ENCODE peak calls at places on chromosomes 4 and X, in eight cellular contexts. Z is psoas muscle; X is breast epithelium; K is esophagus muscularis mucosa; C is CD8-positive, alpha-beta T cell; G is left ventricle myocardium inferior; N is A549; Q is CD4-positive, alpha-beta T cell. S is an unnamed sample.

GRCh38 chr4:153036931-153037330 is 100.8 kb downstream of the FHDC1 start:
- DNase-seq in Z (no peak), X (no peak), K (peak), C (no peak), G (no peak), N (no peak), Q (no peak), S (no peak)

GRCh38 chr4:106104276-106104675 is 209.0 kb downstream of the NPNT start:
- DNase-seq in Z (no peak), X (no peak), K (no peak), C (no peak), G (no peak), N (no peak), Q (no peak), S (no peak)

GRCh38 chrX:55486736-55487135 is 2.9 kb downstream of the USP51 start:
- DNase-seq in Z (no peak), X (no peak), K (no peak), C (no peak), G (no peak), N (no peak), Q (no peak), S (no peak)

GRCh38 chrX:10280061-10280460 is 123.3 kb downstream of the CLCN4 start:
- DNase-seq in Z (no peak), X (no peak), K (no peak), C (no peak), G (no peak), N (no peak), Q (no peak), S (no peak)

GRCh38 chrX:150308532-150309157 is 54.5 kb upstream of the MAMLD1 start:
- DNase-seq in Z (no peak), X (no peak), K (no peak), C (no peak), G (no peak), N (no peak), Q (no peak), S (no peak)

GRCh38 chrX:47361538-47362511 is 8.6 kb upstream of the ZNF157 start:
- DNase-seq in Z (peak), X (peak), K (peak), C (peak), G (peak), N (peak), Q (no peak), S (peak)

GRCh38 chr4:16034010-16034829 is 49.6 kb downstream of the PROM1 start:
- DNase-seq in Z (no peak), X (no peak), K (no peak), C (no peak), G (no peak), N (no peak), Q (no peak), S (no peak)

GRCh38 chrX:39891781-39892180 is 206.0 kb downstream of the BCOR start:
- DNase-seq in Z (no peak), X (no peak), K (no peak), C (no peak), G (no peak), N (no peak), Q (no peak), S (no peak)

GRCh38 chr4:13543648-13544555 is at the start of gene NKX3-2:
- DNase-seq in Z (no peak), X (no peak), K (peak), C (no peak), G (no peak), N (no peak), Q (no peak), S (peak)

GRCh38 chr4:84855774-84856173 is 110.7 kb downstream of the WDFY3 start:
- DNase-seq in Z (no peak), X (peak), K (no peak), C (no peak), G (no peak), N (no peak), Q (no peak), S (no peak)

GRCh38 chrX:66074920-66075879 is 35.3 kb upstream of the VSIG4 start:
- DNase-seq in Z (peak), X (no peak), K (no peak), C (peak), G (peak), N (no peak), Q (no peak), S (peak)

GRCh38 chr4:182518421-182518820 is 275.2 kb downstream of the TENM3 start:
- DNase-seq in Z (no peak), X (no peak), K (no peak), C (no peak), G (no peak), N (no peak), Q (no peak), S (no peak)

GRCh38 chrX:149511081-149511480 is 6.0 kb upstream of the IDS start:
- DNase-seq in Z (no peak), X (no peak), K (no peak), C (no peak), G (no peak), N (no peak), Q (no peak), S (no peak)

GRCh38 chr4:108142870-108143269 is 25.9 kb downstream of the LEF1 start:
- DNase-seq in Z (no peak), X (no peak), K (no peak), C (no peak), G (no peak), N (no peak), Q (no peak), S (no peak)

GRCh38 chr4:72295966-72296557 is 264.3 kb downstream of the NPFFR2 start:
- DNase-seq in Z (no peak), X (no peak), K (no peak), C (no peak), G (no peak), N (peak), Q (no peak), S (no peak)

GRCh38 chrX:41377624-41378023 is 43.7 kb downstream of the DDX3X start:
- DNase-seq in Z (no peak), X (no peak), K (no peak), C (no peak), G (no peak), N (no peak), Q (no peak), S (no peak)

GRCh38 chr4:169385356-169385755 is 114.6 kb upstream of the SH3RF1 start:
- DNase-seq in Z (no peak), X (no peak), K (no peak), C (no peak), G (no peak), N (no peak), Q (no peak), S (no peak)

GRCh38 chr4:148166132-148166531 is 276.1 kb downstream of the NR3C2 start:
- DNase-seq in Z (no peak), X (no peak), K (no peak), C (no peak), G (no peak), N (no peak), Q (no peak), S (peak)

GRCh38 chrX:71181558-71181909 is 36.9 kb downstream of the NLGN3 start:
- DNase-seq in Z (no peak), X (no peak), K (no peak), C (peak), G (no peak), N (no peak), Q (peak), S (no peak)

GRCh38 chrX:68945603-68946228 is 116.9 kb downstream of the EFNB1 start:
- DNase-seq in Z (no peak), X (no peak), K (peak), C (no peak), G (no peak), N (no peak), Q (no peak), S (no peak)

GRCh38 chr4:6782846-6783110 is 251 bp downstream of the KIAA0232 start:
- DNase-seq in Z (no peak), X (no peak), K (no peak), C (no peak), G (no peak), N (peak), Q (no peak), S (no peak)

GRCh38 chr4:7261174-7261573 is 68.8 kb downstream of the SORCS2 start:
- DNase-seq in Z (no peak), X (no peak), K (no peak), C (no peak), G (no peak), N (no peak), Q (no peak), S (peak)

GRCh38 chrX:39985551-39985950 is 112.2 kb downstream of the BCOR start:
- DNase-seq in Z (no peak), X (no peak), K (no peak), C (no peak), G (no peak), N (no peak), Q (no peak), S (peak)

GRCh38 chrX:68139791-68140190 is 293.5 kb downstream of the OPHN1 start:
- DNase-seq in Z (no peak), X (no peak), K (no peak), C (no peak), G (no peak), N (no peak), Q (no peak), S (no peak)

GRCh38 chr4:52618795-52619590 is 40.1 kb downstream of the USP46 start:
- DNase-seq in Z (no peak), X (no peak), K (no peak), C (no peak), G (no peak), N (no peak), Q (no peak), S (no peak)

GRCh38 chr4:54493862-54494261 is 163.9 kb upstream of the KIT start:
- DNase-seq in Z (no peak), X (no peak), K (peak), C (no peak), G (no peak), N (no peak), Q (no peak), S (no peak)

GRCh38 chr4:105548483-105548882 is 3.9 kb upstream of the ARHGEF38 start:
- DNase-seq in Z (no peak), X (no peak), K (no peak), C (no peak), G (no peak), N (no peak), Q (no peak), S (no peak)

GRCh38 chr4:80592950-80593349 is 257.4 kb downstream of the CFAP299 start:
- DNase-seq in Z (no peak), X (no peak), K (no peak), C (no peak), G (no peak), N (no peak), Q (no peak), S (no peak)
- TF ChIP-seq CTCF in Z (no peak), X (no peak), K (no peak), C (no peak), G (no peak), N (no peak), Q (no peak), S (no peak)

GRCh38 chr4:98509641-98510170 is 148.7 kb downstream of the TSPAN5 start:
- DNase-seq in Z (no peak), X (no peak), K (no peak), C (no peak), G (no peak), N (no peak), Q (no peak), S (no peak)
- H3K27ac ChIP-seq in Z (no peak), X (peak), K (no peak), C (no peak), G (no peak), N (no peak), Q (no peak), S (no peak)

GRCh38 chr4:90419124-90419711 is 292.0 kb downstream of the CCSER1 start:
- DNase-seq in Z (no peak), X (no peak), K (no peak), C (no peak), G (no peak), N (peak), Q (no peak), S (no peak)
- TF ChIP-seq CTCF in Z (peak), X (peak), K (peak), C (no peak), G (peak), N (peak), Q (no peak), S (peak)

DNA sequence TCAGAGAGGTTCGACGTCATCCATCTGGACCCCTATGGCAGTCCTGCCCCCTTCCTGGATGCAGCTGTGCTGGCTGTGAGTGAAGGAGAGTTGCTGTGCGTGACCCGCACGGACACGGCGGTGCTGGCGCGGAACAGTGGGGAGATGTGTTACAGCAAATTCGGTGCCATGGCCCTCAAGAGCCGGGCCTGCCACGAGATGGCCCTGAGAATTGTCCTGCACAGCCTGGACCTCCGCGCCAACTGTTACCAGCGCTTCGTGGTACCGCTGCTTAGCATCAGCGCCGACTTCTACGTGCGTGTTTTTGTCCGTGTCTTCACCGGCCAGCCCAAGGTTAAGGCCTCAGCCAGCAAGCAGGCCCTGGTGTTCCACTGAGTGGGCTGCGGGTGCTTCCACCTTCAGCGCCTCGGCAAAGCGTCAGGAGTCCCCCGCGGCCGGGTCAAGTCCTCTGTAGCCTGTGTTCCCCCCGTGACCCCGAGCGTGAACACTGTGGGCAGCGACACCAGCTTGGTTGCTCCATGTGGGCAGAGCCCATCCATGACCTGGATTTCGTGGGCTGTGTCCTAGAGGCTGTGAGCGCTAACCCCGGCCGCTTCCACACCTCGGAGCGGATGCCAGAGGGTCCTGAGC is 186.7 kb upstream of the SLITRK2 start:
- DNase-seq in Z (peak), X (no peak), K (no peak), C (no peak), G (no peak), N (no peak), Q (no peak), S (no peak)
- H3K27ac ChIP-seq in Z (no peak), X (no peak), K (no peak), C (no peak), G (no peak), N (no peak), Q (no peak), S (no peak)

GRCh38 chrX:8841911-8842310 is 40.7 kb upstream of the FAM9A start:
- DNase-seq in Z (no peak), X (no peak), K (no peak), C (no peak), G (no peak), N (no peak), Q (no peak), S (no peak)

GRCh38 chrX:8845469-8845868 is 44.3 kb upstream of the FAM9A start:
- DNase-seq in Z (no peak), X (no peak), K (no peak), C (no peak), G (no peak), N (no peak), Q (no peak), S (no peak)

GRCh38 chrX:8846271-8846670 is 45.1 kb upstream of the FAM9A start:
- DNase-seq in Z (no peak), X (no peak), K (no peak), C (no peak), G (no peak), N (no peak), Q (no peak), S (no peak)

GRCh38 chrX:8844157-8844556 is 43.0 kb upstream of the FAM9A start:
- DNase-seq in Z (no peak), X (no peak), K (no peak), C (no peak), G (no peak), N (no peak), Q (no peak), S (no peak)

GRCh38 chrX:8845060-8845459 is 43.9 kb upstream of the FAM9A start:
- DNase-seq in Z (no peak), X (no peak), K (no peak), C (no peak), G (no peak), N (peak), Q (no peak), S (no peak)
- TF ChIP-seq CTCF in Z (no peak), X (no peak), K (no peak), C (no peak), G (peak), N (peak), Q (no peak), S (peak)

DNA sequence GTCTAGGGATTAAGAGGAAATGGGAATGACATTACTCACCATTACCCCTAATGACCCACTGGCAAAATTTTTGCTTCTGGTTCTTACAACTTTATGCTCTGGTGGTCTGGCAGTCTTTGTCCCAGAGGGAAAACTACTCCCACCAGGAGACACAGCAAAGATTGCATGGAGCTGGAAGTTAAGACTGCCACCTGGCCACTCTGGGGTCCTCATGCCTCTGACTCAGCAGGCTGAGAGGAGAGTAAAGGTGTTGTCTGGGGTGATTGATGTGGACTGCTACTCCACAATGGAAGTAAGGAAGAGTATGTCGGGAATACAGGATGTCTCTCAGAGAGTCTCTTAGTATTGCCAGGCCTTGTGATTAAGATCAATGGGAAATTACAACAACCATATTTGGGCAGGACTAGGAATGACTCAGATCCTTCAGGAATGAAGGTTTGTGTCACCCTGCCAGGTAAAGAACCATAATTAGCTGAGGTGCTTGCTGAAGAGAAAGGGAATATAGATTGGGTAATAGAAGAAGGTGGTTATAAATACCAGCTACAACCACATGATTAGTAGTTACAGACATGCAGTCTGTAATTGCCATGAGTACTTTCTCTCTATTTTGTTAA is 215.5 kb downstream of the GPAT3 start:
- DNase-seq in Z (no peak), X (no peak), K (no peak), C (no peak), G (no peak), N (no peak), Q (no peak), S (no peak)
- H3K27ac ChIP-seq in Z (no peak), X (peak), K (no peak), C (no peak), G (no peak), N (no peak), Q (no peak), S (no peak)

GRCh38 chr4:95159384-95159783 is 389.4 kb downstream of the UNC5C start:
- DNase-seq in Z (no peak), X (no peak), K (no peak), C (no peak), G (no peak), N (no peak), Q (no peak), S (no peak)

GRCh38 chr4:95158045-95158444 is 390.7 kb downstream of the UNC5C start:
- DNase-seq in Z (no peak), X (no peak), K (no peak), C (no peak), G (no peak), N (no peak), Q (no peak), S (no peak)

GRCh38 chr4:95155759-95156451 is 392.9 kb downstream of the UNC5C start:
- DNase-seq in Z (no peak), X (no peak), K (no peak), C (no peak), G (no peak), N (peak), Q (no peak), S (no peak)

GRCh38 chr4:95158626-95159025 is 390.1 kb downstream of the UNC5C start:
- DNase-seq in Z (no peak), X (no peak), K (no peak), C (no peak), G (no peak), N (no peak), Q (no peak), S (no peak)

DNA sequence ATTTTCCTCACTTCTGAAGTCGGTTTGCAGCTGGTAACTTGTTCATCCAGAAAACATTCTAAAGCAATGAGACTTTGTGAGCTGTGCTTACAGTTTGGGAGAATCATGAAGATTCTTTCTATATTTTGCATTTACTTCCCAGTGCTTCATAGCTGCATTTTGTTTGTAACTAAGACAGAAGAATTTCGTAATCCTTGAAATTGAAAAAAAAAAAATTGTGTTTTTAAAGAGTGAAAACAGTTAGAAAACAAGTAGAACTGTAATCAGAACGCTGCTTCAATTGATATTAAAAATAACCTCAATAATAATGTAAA is 392.4 kb downstream of the UNC5C start:
- DNase-seq in Z (no peak), X (no peak), K (no peak), C (no peak), G (no peak), N (no peak), Q (no peak), S (no peak)
- TF ChIP-seq CTCF in Z (no peak), X (no peak), K (no peak), C (no peak), G (no peak), N (no peak), Q (peak), S (no peak)

DNA sequence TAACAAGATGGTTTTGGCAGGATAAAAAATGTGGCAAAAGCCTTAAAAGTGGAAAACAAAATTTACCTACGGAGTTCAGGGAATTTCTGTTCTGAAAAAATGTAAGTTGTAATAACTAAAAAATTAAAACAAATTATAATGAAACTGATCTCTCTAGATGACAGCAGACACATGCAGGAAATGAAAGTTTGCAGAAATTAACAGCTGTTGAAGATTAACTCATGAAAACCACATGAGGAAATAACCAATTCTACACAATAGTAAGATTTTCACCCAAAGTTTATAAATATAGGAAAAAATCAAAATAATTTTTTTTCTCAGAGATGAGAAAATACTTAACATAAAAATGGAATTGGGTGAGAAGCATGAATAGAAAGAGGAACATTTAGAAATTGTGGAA is 47.5 kb upstream of the UGT2B15 start:
- DNase-seq in Z (no peak), X (no peak), K (no peak), C (no peak), G (no peak), N (no peak), Q (no peak), S (no peak)
- H3K27ac ChIP-seq in Z (no peak), X (no peak), K (no peak), C (no peak), G (no peak), N (no peak), Q (no peak), S (no peak)